ENCODE peak calls at places on chromosomes 7 and 10, in four cellular contexts. U, G, I and L are unnamed samples.

GRCh38 chr7:158329686-158330085 is 257.9 kb downstream of the PTPRN2 start:
- DNase-seq in I (no peak), G (no peak), U (no peak), L (no peak)

GRCh38 chr7:7868245-7868899 is 100.2 kb upstream of the GLCCI1 start:
- DNase-seq in U (no peak), I (no peak), G (no peak), L (no peak)

GRCh38 chr7:101942603-101943210 is 125.3 kb downstream of the CUX1 start:
- DNase-seq in G (no peak), U (no peak), I (no peak), L (no peak)

GRCh38 chr7:27097686-27098492 is 2.1 kb upstream of the HOXA1 start:
- DNase-seq in U (no peak), G (peak), I (peak), L (peak)

GRCh38 chr10:43263551-43264323 is 3.1 kb downstream of the RASGEF1A start:
- DNase-seq in G (peak), I (no peak), U (peak), L (no peak)

GRCh38 chr10:17181751-17182150 is 19.7 kb downstream of the TRDMT1 start:
- DNase-seq in U (no peak), G (peak), I (no peak), L (no peak)

GRCh38 chr7:100818825-100819224 is 8.5 kb downstream of the EPHB4 start:
- DNase-seq in G (no peak), U (no peak), I (no peak), L (no peak)

GRCh38 chr10:125006921-125007391 is 65.0 kb downstream of the ZRANB1 start:
- DNase-seq in I (no peak), G (no peak), U (peak), L (no peak)

GRCh38 chr10:119680668-119681070 is 29.5 kb downstream of the BAG3 start:
- DNase-seq in G (no peak), I (peak), U (no peak), L (peak)

GRCh38 chr7:84524714-84525694 is 330.4 kb upstream of the SEMA3A start:
- DNase-seq in I (peak), U (no peak), G (no peak), L (no peak)

GRCh38 chr10:11616021-11616420 is 4.6 kb upstream of the USP6NL start:
- DNase-seq in G (no peak), I (no peak), U (no peak), L (no peak)

GRCh38 chr7:2522780-2523433 is 3.3 kb downstream of the LFNG start:
- DNase-seq in G (peak), U (no peak), I (peak), L (no peak)

GRCh38 chr10:1980459-1980858 is 243.1 kb upstream of the ADARB2 start:
- DNase-seq in U (no peak), G (no peak), I (no peak), L (no peak)

GRCh38 chr10:129694633-129695356 is 227.8 kb downstream of the MGMT start:
- DNase-seq in U (no peak), G (no peak), I (no peak), L (no peak)

GRCh38 chr10:58967551-58968418 is 208.7 kb upstream of the PHYHIPL start:
- DNase-seq in U (peak), G (peak), I (no peak), L (peak)

GRCh38 chr10:3622845-3623621 is 162.0 kb downstream of the KLF6 start:
- DNase-seq in U (no peak), I (no peak), G (no peak), L (peak)

GRCh38 chr7:2519119-2519930 is at the start of gene LFNG:
- DNase-seq in U (peak), I (peak), G (peak), L (peak)

GRCh38 chr7:31373337-31374289 is 33.1 kb upstream of the NEUROD6 start:
- DNase-seq in I (peak), U (peak), G (peak), L (peak)

GRCh38 chr7:82335927-82336326 is 107.7 kb downstream of the CACNA2D1 start:
- DNase-seq in U (peak), G (peak), I (peak), L (peak)

GRCh38 chr10:34687434-34688205 is 127.5 kb downstream of the PARD3 start:
- DNase-seq in U (no peak), I (peak), G (no peak), L (peak)

GRCh38 chr10:97713351-97713827 is at the start of gene MARVELD1:
- DNase-seq in I (peak), G (peak), U (peak), L (peak)

GRCh38 chr7:50211306-50212015 is 93.1 kb upstream of the IKZF1 start:
- DNase-seq in I (no peak), U (no peak), G (no peak), L (no peak)

GRCh38 chr7:105711726-105712402 is 130.6 kb upstream of the EFCAB10 start:
- DNase-seq in U (no peak), I (no peak), G (no peak), L (no peak)